ENCODE peak calls at places on chromosomes 12 and 14, in nine cellular contexts. One of them, this sample, is unnamed.
A peak's percentile ranks its signal among the peaks of the same experiment; 100 is the strongest.

GRCh38 chr12:41476499-41476898 is 288.4 kb downstream of the PDZRN4 start:
- DNase-seq in endothelial cell: no peak
- DNase-seq in NAMALWA: no peak
- DNase-seq in mesendoderm: no peak
- DNase-seq in upper lobe of right lung: no peak
- DNase-seq in AG04450: no peak
- DNase-seq in kidney glomerular epithelial cell: no peak
- DNase-seq in CD4-positive, alpha-beta T cell: no peak
- DNase-seq in NCI-H1105 treated with DMSO at 0.1 percent for 48 hours: peak; percentile 96
- DNase-seq in this sample: no peak

GRCh38 chr12:83758889-83759631 is 1072.4 kb downstream of the TMTC2 start:
- DNase-seq in NCI-H1105 treated with DMSO at 0.1 percent for 48 hours: no peak
- DNase-seq in CD4-positive, alpha-beta T cell: no peak
- DNase-seq in NAMALWA: no peak
- DNase-seq in kidney glomerular epithelial cell: no peak
- DNase-seq in mesendoderm: no peak
- DNase-seq in endothelial cell: no peak
- DNase-seq in AG04450: no peak
- DNase-seq in upper lobe of right lung: no peak
- DNase-seq in this sample: no peak

GRCh38 chr14:96267916-96268315 is 11.9 kb downstream of the BDKRB1 start:
- DNase-seq in AG04450: no peak
- DNase-seq in NAMALWA: no peak
- DNase-seq in NCI-H1105 treated with DMSO at 0.1 percent for 48 hours: no peak
- DNase-seq in endothelial cell: no peak
- DNase-seq in kidney glomerular epithelial cell: no peak
- DNase-seq in upper lobe of right lung: no peak
- DNase-seq in mesendoderm: no peak
- DNase-seq in CD4-positive, alpha-beta T cell: no peak
- DNase-seq in this sample: no peak

GRCh38 chr12:29782285-29782820 is 1.4 kb downstream of the TMTC1 start:
- DNase-seq in kidney glomerular epithelial cell: peak; percentile 4
- DNase-seq in mesendoderm: peak; percentile 51
- DNase-seq in NAMALWA: no peak
- DNase-seq in AG04450: no peak
- DNase-seq in CD4-positive, alpha-beta T cell: no peak
- DNase-seq in endothelial cell: no peak
- DNase-seq in upper lobe of right lung: no peak
- DNase-seq in NCI-H1105 treated with DMSO at 0.1 percent for 48 hours: peak; percentile 79
- DNase-seq in this sample: no peak

GRCh38 chr12:118544569-118544968 is 168.2 kb downstream of the SUDS3 start:
- DNase-seq in endothelial cell: no peak
- DNase-seq in CD4-positive, alpha-beta T cell: no peak
- DNase-seq in mesendoderm: peak; percentile 17
- DNase-seq in NCI-H1105 treated with DMSO at 0.1 percent for 48 hours: no peak
- DNase-seq in kidney glomerular epithelial cell: peak; percentile 7
- DNase-seq in NAMALWA: no peak
- DNase-seq in upper lobe of right lung: no peak
- DNase-seq in AG04450: no peak
- DNase-seq in this sample: no peak

GRCh38 chr14:30585204-30585603 is 26.2 kb downstream of the G2E3 start:
- DNase-seq in kidney glomerular epithelial cell: no peak
- DNase-seq in upper lobe of right lung: no peak
- DNase-seq in NAMALWA: no peak
- DNase-seq in AG04450: no peak
- DNase-seq in endothelial cell: no peak
- DNase-seq in NCI-H1105 treated with DMSO at 0.1 percent for 48 hours: no peak
- DNase-seq in mesendoderm: no peak
- DNase-seq in CD4-positive, alpha-beta T cell: no peak
- DNase-seq in this sample: no peak

GRCh38 chr14:90758959-90759358 is 57.3 kb downstream of the TTC7B start:
- DNase-seq in mesendoderm: no peak
- DNase-seq in NAMALWA: no peak
- DNase-seq in NCI-H1105 treated with DMSO at 0.1 percent for 48 hours: no peak
- DNase-seq in upper lobe of right lung: peak; percentile 77
- DNase-seq in AG04450: no peak
- DNase-seq in kidney glomerular epithelial cell: no peak
- DNase-seq in CD4-positive, alpha-beta T cell: no peak
- DNase-seq in endothelial cell: peak; percentile 26
- DNase-seq in this sample: peak; percentile 92

GRCh38 chr14:75295061-75295461 is 16.4 kb downstream of the FOS start:
- DNase-seq in AG04450: no peak
- DNase-seq in kidney glomerular epithelial cell: peak; percentile 15
- DNase-seq in NCI-H1105 treated with DMSO at 0.1 percent for 48 hours: no peak
- DNase-seq in CD4-positive, alpha-beta T cell: no peak
- DNase-seq in mesendoderm: peak; percentile 86
- DNase-seq in NAMALWA: no peak
- DNase-seq in endothelial cell: peak; percentile 45
- DNase-seq in upper lobe of right lung: peak; percentile 88
- DNase-seq in this sample: peak; percentile 89

GRCh38 chr12:112126000-112126431 is 656 bp downstream of the TRAFD1 start:
- DNase-seq in upper lobe of right lung: no peak
- DNase-seq in NCI-H1105 treated with DMSO at 0.1 percent for 48 hours: no peak
- DNase-seq in AG04450: no peak
- DNase-seq in mesendoderm: no peak
- DNase-seq in endothelial cell: no peak
- DNase-seq in kidney glomerular epithelial cell: no peak
- DNase-seq in NAMALWA: no peak
- DNase-seq in CD4-positive, alpha-beta T cell: no peak
- DNase-seq in this sample: no peak

GRCh38 chr12:81610955-81611889 is 147.9 kb downstream of the PPFIA2 start:
- DNase-seq in AG04450: no peak
- DNase-seq in endothelial cell: peak; percentile 9
- DNase-seq in upper lobe of right lung: no peak
- DNase-seq in mesendoderm: peak; percentile 36
- DNase-seq in kidney glomerular epithelial cell: peak; percentile 8
- DNase-seq in NAMALWA: peak; percentile 27
- DNase-seq in CD4-positive, alpha-beta T cell: no peak
- DNase-seq in NCI-H1105 treated with DMSO at 0.1 percent for 48 hours: peak; percentile 9
- DNase-seq in this sample: peak; percentile 59

GRCh38 chr12:15469342-15469741 is 147.0 kb downstream of the PTPRO start:
- DNase-seq in upper lobe of right lung: no peak
- DNase-seq in kidney glomerular epithelial cell: no peak
- DNase-seq in NCI-H1105 treated with DMSO at 0.1 percent for 48 hours: no peak
- DNase-seq in AG04450: no peak
- DNase-seq in mesendoderm: peak; percentile 9
- DNase-seq in NAMALWA: no peak
- DNase-seq in CD4-positive, alpha-beta T cell: no peak
- DNase-seq in endothelial cell: no peak
- DNase-seq in this sample: no peak

GRCh38 chr12:56941299-56942017 is 7.2 kb upstream of the SDR9C7 start:
- DNase-seq in kidney glomerular epithelial cell: peak; percentile 39
- DNase-seq in endothelial cell: no peak
- DNase-seq in mesendoderm: peak; percentile 5
- DNase-seq in CD4-positive, alpha-beta T cell: no peak
- DNase-seq in AG04450: no peak
- DNase-seq in NCI-H1105 treated with DMSO at 0.1 percent for 48 hours: no peak
- DNase-seq in upper lobe of right lung: no peak
- DNase-seq in NAMALWA: no peak
- DNase-seq in this sample: no peak

GRCh38 chr12:120229071-120229582 is 28.2 kb upstream of the RPLP0 start:
- DNase-seq in NCI-H1105 treated with DMSO at 0.1 percent for 48 hours: no peak
- DNase-seq in endothelial cell: no peak
- DNase-seq in AG04450: no peak
- DNase-seq in NAMALWA: peak; percentile 41
- DNase-seq in upper lobe of right lung: no peak
- DNase-seq in kidney glomerular epithelial cell: peak; percentile 40
- DNase-seq in mesendoderm: peak; percentile 96
- DNase-seq in CD4-positive, alpha-beta T cell: no peak
- DNase-seq in this sample: no peak

GRCh38 chr12:62865090-62865489 is 69.9 kb downstream of the PPM1H start:
- DNase-seq in AG04450: no peak
- DNase-seq in NCI-H1105 treated with DMSO at 0.1 percent for 48 hours: no peak
- DNase-seq in endothelial cell: no peak
- DNase-seq in CD4-positive, alpha-beta T cell: no peak
- DNase-seq in mesendoderm: no peak
- DNase-seq in NAMALWA: no peak
- DNase-seq in upper lobe of right lung: no peak
- DNase-seq in kidney glomerular epithelial cell: no peak
- DNase-seq in this sample: no peak

GRCh38 chr14:37061697-37062096 is 110.7 kb downstream of the SLC25A21 start:
- DNase-seq in NCI-H1105 treated with DMSO at 0.1 percent for 48 hours: peak; percentile 51
- DNase-seq in NAMALWA: no peak
- DNase-seq in CD4-positive, alpha-beta T cell: no peak
- DNase-seq in kidney glomerular epithelial cell: no peak
- DNase-seq in mesendoderm: no peak
- DNase-seq in AG04450: no peak
- DNase-seq in upper lobe of right lung: no peak
- DNase-seq in endothelial cell: no peak
- DNase-seq in this sample: no peak

GRCh38 chr12:89525002-89525823 is 617 bp upstream of the GALNT4 start:
- DNase-seq in endothelial cell: peak; percentile 43
- DNase-seq in NCI-H1105 treated with DMSO at 0.1 percent for 48 hours: peak; percentile 43
- DNase-seq in mesendoderm: peak; percentile 67
- DNase-seq in NAMALWA: peak; percentile 49
- DNase-seq in upper lobe of right lung: peak; percentile 81
- DNase-seq in CD4-positive, alpha-beta T cell: peak; percentile 36
- DNase-seq in AG04450: no peak
- DNase-seq in kidney glomerular epithelial cell: no peak
- DNase-seq in this sample: peak; percentile 92

GRCh38 chr14:77660754-77661153 is 44.3 kb upstream of the SPTLC2 start:
- DNase-seq in AG04450: no peak
- DNase-seq in kidney glomerular epithelial cell: peak; percentile 31
- DNase-seq in upper lobe of right lung: no peak
- DNase-seq in NAMALWA: no peak
- DNase-seq in endothelial cell: no peak
- DNase-seq in CD4-positive, alpha-beta T cell: no peak
- DNase-seq in NCI-H1105 treated with DMSO at 0.1 percent for 48 hours: peak; percentile 86
- DNase-seq in mesendoderm: no peak
- DNase-seq in this sample: no peak

GRCh38 chr14:76125506-76125905 is 26.2 kb upstream of the GPATCH2L start:
- DNase-seq in mesendoderm: no peak
- DNase-seq in kidney glomerular epithelial cell: no peak
- DNase-seq in AG04450: no peak
- DNase-seq in upper lobe of right lung: peak; percentile 36
- DNase-seq in CD4-positive, alpha-beta T cell: no peak
- DNase-seq in NAMALWA: no peak
- DNase-seq in NCI-H1105 treated with DMSO at 0.1 percent for 48 hours: no peak
- DNase-seq in endothelial cell: no peak
- DNase-seq in this sample: no peak

GRCh38 chr12:105018761-105019160 is 32.6 kb downstream of the NOPCHAP1 start:
- DNase-seq in kidney glomerular epithelial cell: no peak
- DNase-seq in NAMALWA: no peak
- DNase-seq in CD4-positive, alpha-beta T cell: no peak
- DNase-seq in endothelial cell: no peak
- DNase-seq in upper lobe of right lung: no peak
- DNase-seq in NCI-H1105 treated with DMSO at 0.1 percent for 48 hours: no peak
- DNase-seq in AG04450: no peak
- DNase-seq in mesendoderm: no peak
- DNase-seq in this sample: no peak

GRCh38 chr12:29611906-29612305 is 114.4 kb upstream of the OVCH1 start:
- DNase-seq in CD4-positive, alpha-beta T cell: no peak
- DNase-seq in upper lobe of right lung: no peak
- DNase-seq in NAMALWA: no peak
- DNase-seq in AG04450: peak; percentile 11
- DNase-seq in mesendoderm: peak; percentile 39
- DNase-seq in kidney glomerular epithelial cell: no peak
- DNase-seq in NCI-H1105 treated with DMSO at 0.1 percent for 48 hours: no peak
- DNase-seq in endothelial cell: no peak
- DNase-seq in this sample: no peak

GRCh38 chr12:42326466-42327226 is 679 bp downstream of the PPHLN1 start:
- DNase-seq in NCI-H1105 treated with DMSO at 0.1 percent for 48 hours: peak; percentile 28
- DNase-seq in mesendoderm: peak; percentile 11
- DNase-seq in upper lobe of right lung: no peak
- DNase-seq in CD4-positive, alpha-beta T cell: no peak
- DNase-seq in endothelial cell: no peak
- DNase-seq in AG04450: no peak
- DNase-seq in kidney glomerular epithelial cell: peak; percentile 24
- DNase-seq in NAMALWA: peak; percentile 38
- DNase-seq in this sample: peak; percentile 78

GRCh38 chr14:69138189-69138535 is 14.8 kb downstream of the DCAF5 start:
- DNase-seq in mesendoderm: peak; percentile 59
- DNase-seq in kidney glomerular epithelial cell: no peak
- DNase-seq in NAMALWA: no peak
- DNase-seq in endothelial cell: no peak
- DNase-seq in NCI-H1105 treated with DMSO at 0.1 percent for 48 hours: no peak
- DNase-seq in upper lobe of right lung: no peak
- DNase-seq in AG04450: no peak
- DNase-seq in CD4-positive, alpha-beta T cell: no peak
- DNase-seq in this sample: no peak

GRCh38 chr12:50764116-50764860 is 387 bp downstream of the ATF1 start:
- DNase-seq in NAMALWA: peak; percentile 79
- DNase-seq in NCI-H1105 treated with DMSO at 0.1 percent for 48 hours: peak; percentile 19
- DNase-seq in endothelial cell: peak; percentile 69
- DNase-seq in mesendoderm: peak; percentile 65
- DNase-seq in kidney glomerular epithelial cell: peak; percentile 63
- DNase-seq in AG04450: no peak
- DNase-seq in CD4-positive, alpha-beta T cell: peak; percentile 76
- DNase-seq in upper lobe of right lung: peak; percentile 88
- DNase-seq in this sample: peak; percentile 95